ENCODE peak calls at places on chromosomes 12 and 14, in ten cellular contexts. A is stomach, V is foreskin fibroblast, G is adrenal gland, Q is transverse colon, U is PC-3, E is fibroblast of pulmonary artery, B is astrocyte of the cerebellum, Z is tibial nerve, J is fibroblast of lung. D is an unnamed sample.

GRCh38 chr12:115308918-115309317 is 624.9 kb upstream of the TBX3 start:
- DNase-seq in A (no peak), V (no peak), G (no peak), Q (no peak), U (no peak), E (peak), B (no peak), Z (no peak), J (no peak), D (no peak)

GRCh38 chr12:52918351-52918750 is 13.5 kb upstream of the KRT8 start:
- DNase-seq in A (no peak), V (no peak), G (no peak), Q (no peak), U (no peak), E (no peak), B (no peak), Z (no peak), J (no peak), D (no peak)

GRCh38 chr12:2244013-2244861 is 191.4 kb downstream of the CACNA1C start:
- DNase-seq in A (no peak), V (peak), G (no peak), Q (peak), U (peak), E (peak), B (peak), Z (peak), J (peak), D (peak)

GRCh38 chr14:51872396-51872795 is 12.0 kb downstream of the GNG2 start:
- DNase-seq in A (no peak), V (peak), G (no peak), Q (no peak), U (no peak), E (no peak), B (no peak), Z (no peak), J (no peak), D (no peak)

GRCh38 chr14:30221546-30221945 is 293.9 kb upstream of the PRKD1 start:
- DNase-seq in A (no peak), V (no peak), G (no peak), Q (no peak), U (no peak), E (no peak), B (no peak), Z (no peak), J (no peak), D (peak)

GRCh38 chr12:29041621-29042020 is 107.5 kb upstream of the FAR2 start:
- DNase-seq in A (no peak), V (peak), G (no peak), Q (no peak), U (peak), E (peak), B (peak), Z (no peak), J (peak), D (peak)

GRCh38 chr14:79578470-79578869 is 632.8 kb downstream of the DIO2 start:
- DNase-seq in A (no peak), V (no peak), G (no peak), Q (no peak), U (no peak), E (no peak), B (peak), Z (no peak), J (peak), D (peak)

GRCh38 chr12:62210422-62210821 is 49.8 kb upstream of the USP15 start:
- DNase-seq in A (peak), V (peak), G (peak), Q (peak), U (peak), E (peak), B (peak), Z (peak), J (peak), D (peak)

GRCh38 chr12:110001596-110001995 is 2.4 kb downstream of the ANKRD13A start:
- DNase-seq in A (no peak), V (peak), G (no peak), Q (no peak), U (peak), E (no peak), B (no peak), Z (no peak), J (peak), D (peak)

GRCh38 chr12:49283541-49284429 is 11.2 kb upstream of the PRPH start:
- DNase-seq in A (no peak), V (no peak), G (no peak), Q (no peak), U (no peak), E (no peak), B (no peak), Z (no peak), J (no peak), D (no peak)

GRCh38 chr12:3523728-3524127 is 32.7 kb downstream of the PRMT8 start:
- DNase-seq in A (no peak), V (no peak), G (no peak), Q (no peak), U (peak), E (no peak), B (no peak), Z (no peak), J (no peak), D (no peak)

GRCh38 chr14:27391331-27391730 is 793.5 kb upstream of the NOVA1 start:
- DNase-seq in A (no peak), V (no peak), G (no peak), Q (no peak), U (no peak), E (peak), B (no peak), Z (no peak), J (peak), D (peak)

GRCh38 chr12:128387811-128388422 is 120.9 kb downstream of the TMEM132C start:
- DNase-seq in A (peak), V (no peak), G (peak), Q (peak), U (peak), E (no peak), B (no peak), Z (peak), J (no peak), D (no peak)

GRCh38 chr14:89956294-89957009 is 725 bp downstream of the TDP1 start:
- DNase-seq in A (peak), V (peak), G (peak), Q (peak), U (peak), E (peak), B (peak), Z (peak), J (peak), D (peak)

GRCh38 chr14:91606851-91607250 is 96.7 kb upstream of the PPP4R3A start:
- DNase-seq in A (no peak), V (peak), G (no peak), Q (no peak), U (no peak), E (peak), B (no peak), Z (no peak), J (no peak), D (no peak)

GRCh38 chr12:71900091-71900490 is 38.6 kb upstream of the TPH2 start:
- DNase-seq in A (no peak), V (peak), G (no peak), Q (no peak), U (peak), E (peak), B (no peak), Z (no peak), J (no peak), D (peak)

GRCh38 chr14:65110525-65110924 is 8.2 kb upstream of the MAX start:
- DNase-seq in A (no peak), V (no peak), G (no peak), Q (no peak), U (no peak), E (no peak), B (no peak), Z (no peak), J (no peak), D (no peak)

GRCh38 chr12:103548622-103549601 is 38.2 kb upstream of the STAB2 start:
- DNase-seq in A (peak), V (peak), G (peak), Q (peak), U (peak), E (peak), B (peak), Z (peak), J (peak), D (peak)

GRCh38 chr12:93853698-93854478 is 176.7 kb downstream of the CRADD start:
- DNase-seq in A (no peak), V (no peak), G (no peak), Q (no peak), U (no peak), E (no peak), B (no peak), Z (no peak), J (no peak), D (no peak)

GRCh38 chr12:131912526-131913274 is 16.4 kb upstream of the PUS1 start:
- DNase-seq in A (peak), V (peak), G (peak), Q (peak), U (peak), E (peak), B (peak), Z (peak), J (peak), D (peak)

GRCh38 chr12:62760779-62761178 is 174.2 kb downstream of the PPM1H start:
- DNase-seq in A (no peak), V (no peak), G (no peak), Q (no peak), U (no peak), E (peak), B (no peak), Z (no peak), J (peak), D (no peak)

GRCh38 chr12:89960607-89961394 is 252.2 kb upstream of the ATP2B1 start:
- DNase-seq in A (no peak), V (peak), G (no peak), Q (peak), U (peak), E (peak), B (no peak), Z (no peak), J (peak), D (no peak)

GRCh38 chr12:47767197-47767724 is 5.8 kb upstream of the SLC48A1 start:
- DNase-seq in A (peak), V (peak), G (peak), Q (peak), U (peak), E (peak), B (no peak), Z (no peak), J (no peak), D (no peak)

GRCh38 chr14:100165825-100166520 is 6.5 kb upstream of the DEGS2 start:
- DNase-seq in A (no peak), V (no peak), G (no peak), Q (no peak), U (no peak), E (no peak), B (no peak), Z (no peak), J (no peak), D (no peak)

GRCh38 chr12:41049033-41049432 is 139.1 kb upstream of the PDZRN4 start:
- DNase-seq in A (no peak), V (no peak), G (no peak), Q (no peak), U (no peak), E (no peak), B (no peak), Z (no peak), J (no peak), D (no peak)

GRCh38 chr12:76029982-76030377 is 1.6 kb downstream of the PHLDA1 start:
- DNase-seq in A (no peak), V (peak), G (peak), Q (no peak), U (peak), E (peak), B (no peak), Z (no peak), J (peak), D (peak)

GRCh38 chr14:69945905-69946304 is 66.7 kb downstream of the SMOC1 start:
- DNase-seq in A (no peak), V (peak), G (no peak), Q (no peak), U (no peak), E (no peak), B (peak), Z (no peak), J (no peak), D (peak)

GRCh38 chr14:49946320-49947141 is 53.6 kb downstream of the ARF6 start:
- DNase-seq in A (peak), V (peak), G (peak), Q (peak), U (peak), E (peak), B (peak), Z (no peak), J (peak), D (peak)

GRCh38 chr12:57280234-57281062 is 29.5 kb upstream of the STAC3 start:
- DNase-seq in A (peak), V (peak), G (peak), Q (peak), U (peak), E (peak), B (peak), Z (no peak), J (peak), D (peak)

GRCh38 chr12:25995906-25996305 is 37.4 kb downstream of the RASSF8 start:
- DNase-seq in A (no peak), V (no peak), G (no peak), Q (no peak), U (no peak), E (no peak), B (no peak), Z (no peak), J (peak), D (peak)

GRCh38 chr12:47080725-47081502 is 1.2 kb upstream of the AMIGO2 start:
- DNase-seq in A (peak), V (peak), G (peak), Q (peak), U (peak), E (peak), B (no peak), Z (peak), J (peak), D (peak)

GRCh38 chr14:22824711-22825359 is 4.9 kb upstream of the MRPL52 start:
- DNase-seq in A (no peak), V (peak), G (no peak), Q (no peak), U (peak), E (peak), B (peak), Z (no peak), J (peak), D (peak)

GRCh38 chr14:76376001-76376404 is at the start of gene ESRRB:
- DNase-seq in A (no peak), V (peak), G (no peak), Q (no peak), U (no peak), E (peak), B (no peak), Z (no peak), J (peak), D (no peak)

GRCh38 chr12:12684375-12685106 is 11.4 kb downstream of the GPR19 start:
- DNase-seq in A (no peak), V (peak), G (peak), Q (no peak), U (peak), E (peak), B (peak), Z (peak), J (peak), D (peak)

GRCh38 chr12:53053223-53054111 is 3.6 kb downstream of the TNS2 start:
- DNase-seq in A (peak), V (peak), G (peak), Q (peak), U (peak), E (no peak), B (no peak), Z (no peak), J (no peak), D (no peak)

GRCh38 chr12:121805171-121805687 is 1.4 kb downstream of the SETD1B start:
- DNase-seq in A (no peak), V (peak), G (no peak), Q (no peak), U (peak), E (no peak), B (no peak), Z (no peak), J (no peak), D (peak)

GRCh38 chr14:28242895-28243294 is 523.7 kb upstream of the FOXG1 start:
- DNase-seq in A (no peak), V (no peak), G (no peak), Q (no peak), U (no peak), E (no peak), B (no peak), Z (no peak), J (no peak), D (no peak)

GRCh38 chr14:34496679-34497513 is 34.9 kb upstream of the SPTSSA start:
- DNase-seq in A (peak), V (peak), G (peak), Q (peak), U (peak), E (peak), B (peak), Z (peak), J (peak), D (peak)
- TF ChIP-seq CTCF in A (no peak), V (peak), G (no peak), Q (no peak), U (peak), E (peak), B (peak), Z (peak), J (peak), D (peak)

GRCh38 chr12:5872745-5873144 is 72.3 kb downstream of the ANO2 start:
- DNase-seq in A (no peak), V (peak), G (no peak), Q (no peak), U (peak), E (no peak), B (no peak), Z (no peak), J (peak), D (peak)
- H3K4me3 ChIP-seq in A (no peak), V (no peak), G (no peak), Q (no peak), U (no peak), E (no peak), B (no peak), Z (no peak), J (no peak), D (no peak)

DNA sequence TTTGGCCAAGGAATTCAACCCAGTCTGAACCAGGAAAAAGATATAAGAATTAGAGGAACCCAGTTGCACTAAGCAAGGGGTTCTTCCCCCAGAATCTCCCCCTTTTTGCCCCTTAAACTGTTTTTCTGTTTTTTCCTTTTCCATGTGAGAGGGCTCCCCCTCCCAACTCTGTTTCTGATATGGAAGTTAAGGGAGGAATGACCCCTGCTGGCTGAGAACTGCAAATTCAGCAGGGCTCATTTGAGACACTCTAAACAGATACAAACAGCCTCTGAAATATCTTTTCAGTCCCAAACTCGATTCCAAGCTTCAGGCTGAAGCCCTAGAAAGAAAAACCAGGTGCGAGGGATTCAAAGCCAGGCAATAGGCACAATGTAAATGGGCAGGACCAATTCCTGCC is 132.7 kb downstream of the SLC41A2 start:
- DNase-seq in A (no peak), V (peak), G (no peak), Q (no peak), U (peak), E (peak), B (no peak), Z (no peak), J (no peak), D (no peak)
- TF ChIP-seq CTCF in A (no peak), V (peak), G (no peak), Q (no peak), U (peak), E (peak), B (no peak), Z (no peak), J (no peak), D (peak)

DNA sequence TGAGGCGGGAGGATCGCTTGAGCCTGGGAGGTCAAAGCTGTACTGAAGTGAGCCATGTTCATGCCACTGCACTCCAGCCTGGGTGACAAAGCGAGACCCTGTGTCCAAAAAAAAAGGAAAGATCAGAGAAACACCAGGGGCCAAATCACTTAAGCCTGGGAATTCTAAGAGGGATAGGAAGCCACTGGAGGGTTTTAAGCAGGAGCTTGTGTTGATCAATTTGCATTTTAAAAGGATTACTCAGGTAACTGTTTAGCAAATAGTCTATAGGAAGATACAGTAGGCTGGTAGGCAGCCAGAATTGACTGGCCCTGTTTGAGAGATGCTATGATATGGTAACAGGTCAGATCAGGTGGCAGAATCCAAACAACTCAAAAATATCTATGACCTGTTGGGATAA is 162.7 kb downstream of the SPTSSA start:
- DNase-seq in A (no peak), V (no peak), G (no peak), Q (no peak), U (no peak), E (no peak), B (no peak), Z (no peak), J (no peak), D (no peak)
- H3K4me3 ChIP-seq in A (no peak), V (no peak), G (no peak), Q (no peak), U (no peak), E (no peak), B (no peak), Z (no peak), J (no peak), D (no peak)

DNA sequence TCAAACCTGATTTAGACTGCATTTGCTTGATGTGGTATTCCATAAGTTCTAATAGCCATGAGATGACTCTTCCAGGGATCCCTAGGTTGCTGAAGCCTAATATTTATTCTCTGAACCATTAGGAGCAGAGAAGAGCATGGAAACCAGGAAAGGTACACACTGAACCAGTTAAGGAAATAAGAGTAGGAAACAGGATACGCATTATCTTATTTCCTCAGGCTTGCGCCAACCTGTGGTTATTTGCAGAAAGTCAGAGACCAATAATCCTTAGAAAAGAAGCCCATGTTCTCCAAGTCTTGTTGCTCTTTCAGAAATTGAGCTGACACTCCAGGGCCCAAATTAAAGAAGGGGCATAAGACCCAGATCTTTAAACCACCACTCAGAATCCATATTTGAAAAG is 41.8 kb upstream of the SMUG1 start:
- DNase-seq in A (no peak), V (peak), G (no peak), Q (no peak), U (no peak), E (no peak), B (no peak), Z (no peak), J (no peak), D (no peak)
- TF ChIP-seq CTCF in A (no peak), V (no peak), G (no peak), Q (no peak), U (no peak), E (no peak), B (no peak), Z (no peak), J (no peak), D (no peak)

D was measured in astrocyte of the spinal cord.